ENCODE peak calls at places on chromosomes 11 and 22, in eight cellular contexts. D is ureter; J is GM10248; N is NT2/D1; K is tibial artery; Q is HFFc6; P is activated naive CD4-positive, alpha-beta T cell; H is globus pallidus. R is an unnamed sample.

GRCh38 chr11:79393362-79394043 is 47.3 kb downstream of the TENM4 start:
- DNase-seq in D (no peak), H (no peak), Q (peak), J (no peak), N (peak), K (no peak), P (no peak), R (no peak)

GRCh38 chr11:34302046-34302921 is 55.5 kb downstream of the ABTB2 start:
- DNase-seq in H (no peak), P (no peak), J (peak), N (no peak), Q (peak), K (no peak), D (no peak), R (no peak)

GRCh38 chr11:96481806-96482592 is 92.2 kb downstream of the JRKL start:
- DNase-seq in N (no peak), J (no peak), P (no peak), K (no peak), H (no peak), D (no peak), Q (no peak), R (no peak)

GRCh38 chr22:49871482-49871881 is 17.8 kb downstream of the ZBED4 start:
- DNase-seq in K (no peak), D (no peak), N (no peak), H (no peak), P (no peak), J (no peak), Q (no peak), R (no peak)

GRCh38 chr11:69251639-69252493 is 42.1 kb upstream of the MYEOV start:
- DNase-seq in K (no peak), N (no peak), H (no peak), P (no peak), D (no peak), J (no peak), Q (no peak), R (no peak)

GRCh38 chr11:125586618-125587017 is 6.0 kb upstream of the STT3A start:
- DNase-seq in D (no peak), J (no peak), Q (no peak), K (no peak), P (no peak), H (no peak), N (no peak), R (no peak)

GRCh38 chr11:68038718-68039525 is at the start of gene TCIRG1:
- DNase-seq in K (peak), J (peak), D (peak), Q (peak), P (no peak), N (peak), H (peak), R (peak)

GRCh38 chr11:1744879-1745700 is 5.3 kb downstream of the IFITM10 start:
- DNase-seq in P (no peak), K (no peak), Q (no peak), H (no peak), J (no peak), D (peak), N (no peak), R (no peak)

GRCh38 chr22:43305806-43306205 is 37.4 kb downstream of the SCUBE1 start:
- DNase-seq in N (no peak), H (no peak), D (no peak), Q (no peak), K (no peak), J (no peak), P (no peak), R (no peak)

R was measured in Ammon's horn.